ENCODE peak calls at places on chromosomes 13 and 19, in four cellular contexts. One of them, this sample, is unnamed. For H3K36me3, the result is how much of the 10 kb centered on the place peaks cover.

GRCh38 chr19:33641956-33642498 is 20.3 kb downstream of the CHST8 start:
- DNase-seq in transverse colon: no peak
- DNase-seq in upper lobe of left lung: no peak
- DNase-seq in prostate gland: no peak
- DNase-seq in this sample: no peak

GRCh38 chr19:49590971-49591730 is at the start of gene PRR12:
- DNase-seq in transverse colon: peak
- DNase-seq in upper lobe of left lung: peak
- DNase-seq in prostate gland: peak
- DNase-seq in this sample: no peak

GRCh38 chr19:48637948-48638830 is 1.0 kb upstream of the DBP start:
- DNase-seq in transverse colon: peak
- DNase-seq in upper lobe of left lung: peak
- DNase-seq in prostate gland: peak
- DNase-seq in this sample: peak

GRCh38 chr19:10752237-10752912 is 34.5 kb downstream of the DNM2 start:
- DNase-seq in transverse colon: no peak
- DNase-seq in upper lobe of left lung: no peak
- DNase-seq in prostate gland: no peak
- DNase-seq in this sample: no peak

GRCh38 chr19:38877781-38878574 is at the start of gene RINL:
- DNase-seq in transverse colon: peak
- DNase-seq in upper lobe of left lung: no peak
- DNase-seq in prostate gland: no peak
- DNase-seq in this sample: no peak

GRCh38 chr13:113545455-113545930 is 39.1 kb upstream of the TFDP1 start:
- DNase-seq in transverse colon: peak
- DNase-seq in upper lobe of left lung: no peak
- DNase-seq in prostate gland: no peak
- DNase-seq in this sample: no peak

GRCh38 chr13:52405767-52406494 is at the start of gene THSD1:
- DNase-seq in transverse colon: peak
- DNase-seq in upper lobe of left lung: peak
- DNase-seq in prostate gland: peak
- DNase-seq in this sample: peak

GRCh38 chr13:32246468-32246867 is 68.7 kb downstream of the ZAR1L start:
- DNase-seq in transverse colon: peak
- DNase-seq in upper lobe of left lung: no peak
- DNase-seq in prostate gland: peak
- DNase-seq in this sample: no peak

GRCh38 chr13:96806750-96807149 is 187.5 kb downstream of the OXGR1 start:
- DNase-seq in transverse colon: no peak
- DNase-seq in upper lobe of left lung: no peak
- DNase-seq in prostate gland: no peak
- DNase-seq in this sample: no peak

GRCh38 chr19:49439841-49440240 is 1.5 kb downstream of the SLC17A7 start:
- DNase-seq in transverse colon: no peak
- DNase-seq in upper lobe of left lung: no peak
- DNase-seq in prostate gland: no peak
- DNase-seq in this sample: no peak

GRCh38 chr13:42083138-42083770 is 34.8 kb downstream of the DGKH start:
- DNase-seq in transverse colon: no peak
- DNase-seq in upper lobe of left lung: no peak
- DNase-seq in prostate gland: no peak
- DNase-seq in this sample: no peak

GRCh38 chr13:31982124-31982523 is 49.5 kb upstream of the FRY start:
- DNase-seq in transverse colon: no peak
- DNase-seq in upper lobe of left lung: no peak
- DNase-seq in prostate gland: no peak
- DNase-seq in this sample: no peak

GRCh38 chr13:93226623-93227279 is at the start of gene GPC6:
- DNase-seq in transverse colon: peak
- DNase-seq in upper lobe of left lung: peak
- DNase-seq in prostate gland: peak
- DNase-seq in this sample: peak

GRCh38 chr19:48608798-48609263 is 2.3 kb downstream of the SPACA4 start:
- DNase-seq in transverse colon: peak
- DNase-seq in upper lobe of left lung: no peak
- DNase-seq in prostate gland: no peak
- DNase-seq in this sample: no peak

GRCh38 chr19:48770734-48771472 is 15.6 kb downstream of the FGF21 start:
- DNase-seq in transverse colon: no peak
- DNase-seq in upper lobe of left lung: peak
- DNase-seq in prostate gland: no peak
- DNase-seq in this sample: no peak

GRCh38 chr19:47523473-47523872 is 8.6 kb upstream of the NAPA start:
- DNase-seq in transverse colon: peak
- DNase-seq in upper lobe of left lung: no peak
- DNase-seq in prostate gland: no peak
- DNase-seq in this sample: no peak

GRCh38 chr19:32189956-32190706 is 155.3 kb upstream of the ZNF507 start:
- DNase-seq in transverse colon: no peak
- DNase-seq in upper lobe of left lung: no peak
- DNase-seq in prostate gland: no peak
- DNase-seq in this sample: no peak

GRCh38 chr13:113906566-113906965 is 42.7 kb upstream of the GAS6 start:
- DNase-seq in transverse colon: no peak
- DNase-seq in upper lobe of left lung: peak
- DNase-seq in prostate gland: no peak
- DNase-seq in this sample: no peak

GRCh38 chr13:75385708-75386083 is 96.3 kb downstream of the TBC1D4 start:
- DNase-seq in transverse colon: no peak
- DNase-seq in upper lobe of left lung: no peak
- DNase-seq in prostate gland: no peak
- DNase-seq in this sample: no peak

GRCh38 chr13:98476106-98476505 is 100.8 kb downstream of the STK24 start:
- DNase-seq in transverse colon: no peak
- DNase-seq in upper lobe of left lung: no peak
- DNase-seq in prostate gland: no peak
- DNase-seq in this sample: no peak

GRCh38 chr19:11460207-11460606 is 20.6 kb downstream of the ELAVL3 start:
- DNase-seq in transverse colon: no peak
- DNase-seq in upper lobe of left lung: no peak
- DNase-seq in prostate gland: no peak
- DNase-seq in this sample: no peak

GRCh38 chr19:41811036-41811435 is 14.6 kb downstream of the CEACAM3 start:
- DNase-seq in transverse colon: no peak
- DNase-seq in upper lobe of left lung: no peak
- DNase-seq in prostate gland: no peak
- DNase-seq in this sample: no peak

GRCh38 chr19:4504874-4505569 is 13.3 kb downstream of the PLIN4 start:
- DNase-seq in transverse colon: no peak
- DNase-seq in upper lobe of left lung: no peak
- DNase-seq in prostate gland: no peak
- DNase-seq in this sample: no peak

GRCh38 chr13:33179463-33179862 is 106.1 kb downstream of the STARD13 start:
- DNase-seq in transverse colon: no peak
- DNase-seq in upper lobe of left lung: no peak
- DNase-seq in prostate gland: no peak
- DNase-seq in this sample: no peak

GRCh38 chr13:98307744-98308524 is 130.9 kb upstream of the RNF113B start:
- DNase-seq in transverse colon: no peak
- DNase-seq in upper lobe of left lung: no peak
- DNase-seq in prostate gland: no peak
- DNase-seq in this sample: no peak

GRCh38 chr19:44879309-44880065 is 11.6 kb upstream of the TOMM40 start:
- DNase-seq in transverse colon: no peak
- DNase-seq in upper lobe of left lung: no peak
- DNase-seq in prostate gland: no peak
- DNase-seq in this sample: no peak

GRCh38 chr13:20672772-20673171 is 30.7 kb upstream of the IL17D start:
- DNase-seq in transverse colon: no peak
- DNase-seq in upper lobe of left lung: no peak
- DNase-seq in prostate gland: no peak
- DNase-seq in this sample: no peak

GRCh38 chr19:39982883-39983282 is 11.9 kb downstream of the PSMC4 start:
- DNase-seq in transverse colon: no peak
- DNase-seq in upper lobe of left lung: no peak
- DNase-seq in prostate gland: no peak
- DNase-seq in this sample: no peak

GRCh38 chr19:53944933-53945332 is 17.8 kb upstream of the CACNG8 start:
- DNase-seq in transverse colon: no peak
- DNase-seq in upper lobe of left lung: no peak
- DNase-seq in prostate gland: no peak
- DNase-seq in this sample: no peak

GRCh38 chr13:90281709-90282108 is 1065.8 kb upstream of the MIR17HG start:
- DNase-seq in transverse colon: no peak
- DNase-seq in upper lobe of left lung: no peak
- DNase-seq in prostate gland: no peak
- DNase-seq in this sample: no peak

GRCh38 chr19:45217957-45218334 is 27.3 kb downstream of the EXOC3L2 start:
- DNase-seq in transverse colon: no peak
- DNase-seq in upper lobe of left lung: peak
- DNase-seq in prostate gland: no peak
- DNase-seq in this sample: no peak

GRCh38 chr13:102642475-102642874 is 45.7 kb downstream of the TPP2 start:
- DNase-seq in transverse colon: peak
- DNase-seq in upper lobe of left lung: no peak
- DNase-seq in prostate gland: peak
- DNase-seq in this sample: no peak

GRCh38 chr19:15173746-15174404 is 26.9 kb downstream of the NOTCH3 start:
- DNase-seq in transverse colon: no peak
- DNase-seq in upper lobe of left lung: peak
- DNase-seq in prostate gland: no peak
- DNase-seq in this sample: no peak

GRCh38 chr19:17333611-17334413 is 843 bp downstream of the ANO8 start:
- DNase-seq in transverse colon: peak
- DNase-seq in upper lobe of left lung: peak
- DNase-seq in prostate gland: no peak
- DNase-seq in this sample: no peak

GRCh38 chr19:6737284-6737872 is at the start of gene GPR108:
- DNase-seq in transverse colon: peak
- DNase-seq in upper lobe of left lung: peak
- DNase-seq in prostate gland: peak
- DNase-seq in this sample: peak

GRCh38 chr19:6739390-6739883 is at the start of gene TRIP10:
- DNase-seq in transverse colon: peak
- DNase-seq in upper lobe of left lung: peak
- DNase-seq in prostate gland: peak
- DNase-seq in this sample: peak

GRCh38 chr19:6738726-6739389 is 622 bp upstream of the TRIP10 start:
- DNase-seq in transverse colon: peak
- DNase-seq in upper lobe of left lung: peak
- DNase-seq in prostate gland: peak
- DNase-seq in this sample: no peak

GRCh38 chr19:6736917-6737283 is 480 bp downstream of the GPR108 start:
- DNase-seq in transverse colon: no peak
- DNase-seq in upper lobe of left lung: no peak
- DNase-seq in prostate gland: no peak
- DNase-seq in this sample: no peak

DNA sequence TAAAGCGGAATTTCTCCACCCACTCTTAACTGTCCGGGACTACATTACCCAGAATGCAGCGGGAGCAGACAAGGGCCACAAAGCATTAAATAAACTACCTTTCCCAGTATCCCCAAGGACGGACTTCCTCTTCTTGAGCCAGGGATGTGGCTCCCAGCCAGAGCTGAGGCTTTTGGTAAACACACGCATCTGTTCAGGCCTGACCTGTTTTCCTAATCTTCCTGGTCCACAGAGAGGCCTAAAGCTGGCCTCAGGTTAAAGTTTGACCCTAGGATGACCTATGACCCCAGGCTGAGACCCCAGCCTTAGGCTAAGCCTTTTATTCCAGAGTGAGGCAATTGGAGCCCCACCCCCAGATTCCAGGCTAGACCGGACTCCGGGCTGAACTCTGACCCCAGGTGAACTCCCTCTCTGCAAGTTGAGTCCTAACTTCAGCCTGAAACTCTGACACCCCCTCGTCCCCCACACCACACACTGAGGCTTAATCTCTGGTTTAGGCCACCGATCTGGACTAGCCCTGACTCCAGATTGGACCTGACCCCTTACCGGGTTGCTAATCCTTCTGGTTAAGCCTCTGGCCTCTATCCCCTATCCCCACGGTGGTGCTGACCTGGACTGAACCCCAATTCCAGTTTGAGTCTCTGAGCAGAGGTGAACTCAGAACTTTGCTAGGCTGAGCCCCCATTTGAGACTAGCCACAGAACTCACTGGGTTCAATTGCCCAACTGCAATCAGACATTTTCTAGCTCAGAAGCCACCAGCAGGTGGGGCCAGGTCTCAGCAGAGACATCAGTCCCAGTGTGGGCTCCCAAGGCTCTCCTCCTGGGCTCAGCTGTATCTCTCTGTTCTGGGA is 719 bp upstream of the GPR108 start:
- DNase-seq in transverse colon: peak
- DNase-seq in upper lobe of left lung: no peak
- DNase-seq in prostate gland: peak
- DNase-seq in this sample: peak
- H3K4me3 ChIP-seq in transverse colon: peak
- H3K4me3 ChIP-seq in upper lobe of left lung: no peak
- H3K4me3 ChIP-seq in prostate gland: no peak
- H3K4me3 ChIP-seq in this sample: peak

DNA sequence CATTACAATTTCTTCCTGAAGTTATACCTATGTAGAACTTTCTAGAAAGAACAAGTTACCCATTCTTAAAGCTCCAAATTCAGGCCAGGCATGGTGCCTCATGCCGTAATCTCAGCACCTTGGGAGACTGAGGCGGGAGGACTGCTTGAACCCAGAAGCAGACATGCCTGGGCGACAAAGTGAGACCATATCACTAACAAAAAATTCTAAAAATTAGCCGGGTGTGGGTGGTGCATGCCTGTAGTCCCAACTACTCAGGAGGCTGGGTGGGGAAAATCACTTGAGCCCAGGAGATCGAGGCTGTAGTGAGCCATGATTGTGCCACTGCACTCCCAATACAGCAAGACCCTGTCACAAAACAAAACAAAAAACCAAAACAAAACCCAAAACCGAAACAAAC is 23.0 kb downstream of the KCNRG start:
- DNase-seq in transverse colon: no peak
- DNase-seq in upper lobe of left lung: no peak
- DNase-seq in prostate gland: no peak
- DNase-seq in this sample: no peak
- TF ChIP-seq POLR2A in transverse colon: no peak
- TF ChIP-seq POLR2A in upper lobe of left lung: no peak
- TF ChIP-seq POLR2A in prostate gland: no peak
- TF ChIP-seq POLR2A in this sample: no peak

DNA sequence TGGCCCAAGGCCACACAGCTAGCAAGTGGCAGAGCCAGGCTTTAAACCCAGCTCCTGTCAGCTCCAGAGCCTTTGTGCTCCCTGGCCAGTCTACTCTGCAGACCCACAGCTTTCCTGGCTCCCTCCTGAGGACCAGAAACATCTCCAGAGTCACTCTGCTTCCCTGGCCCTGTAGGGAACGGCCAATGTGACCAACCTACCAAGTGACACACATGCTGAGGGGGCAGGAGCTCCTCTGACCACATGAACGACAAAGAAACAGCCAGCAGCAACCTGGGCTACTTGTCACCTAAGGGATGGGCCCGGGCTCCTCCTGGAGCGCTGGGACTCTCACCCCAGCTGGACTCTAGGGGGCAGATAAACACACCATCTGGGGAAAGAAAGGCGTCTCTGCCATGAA is 19.3 kb downstream of the PEG3 start:
- DNase-seq in transverse colon: no peak
- DNase-seq in upper lobe of left lung: no peak
- DNase-seq in prostate gland: no peak
- DNase-seq in this sample: no peak
- H3K36me3 ChIP-seq in transverse colon: under half
- H3K36me3 ChIP-seq in upper lobe of left lung: under half
- H3K36me3 ChIP-seq in prostate gland: under half
- H3K36me3 ChIP-seq in this sample: under half

GRCh38 chr19:2888739-2889224 is 11.9 kb upstream of the ZNF57 start:
- DNase-seq in transverse colon: peak
- DNase-seq in upper lobe of left lung: peak
- DNase-seq in prostate gland: no peak
- DNase-seq in this sample: no peak
- H3K4me3 ChIP-seq in transverse colon: peak
- H3K4me3 ChIP-seq in upper lobe of left lung: peak
- H3K4me3 ChIP-seq in prostate gland: no peak
- H3K4me3 ChIP-seq in this sample: peak

This sample was measured in tibial nerve.